ENCODE peak calls at places on chromosomes 11 and 22, in ten cellular contexts. O is lung, C is stomach, L is AG04450, W is fibroblast of lung, G is uterus, X is body of pancreas, H is transverse colon, N is thoracic aorta, S is dorsolateral prefrontal cortex. D is an unnamed sample.
A peak's percentile ranks its signal among the peaks of the same experiment; 100 is the strongest.

GRCh38 chr11:27717801-27718229 is 17.6 kb upstream of the BDNF start:
- DNase-seq in O (no peak), C (no peak), L (no peak), W (peak; percentile 49), G (no peak), X (no peak), H (no peak), N (no peak), S (no peak), D (peak; percentile 43)

GRCh38 chr11:68825603-68826002 is 16.1 kb downstream of the CPT1A start:
- DNase-seq in O (no peak), C (peak; percentile 74), L (no peak), W (no peak), G (no peak), X (peak; percentile 74), H (peak; percentile 90), N (no peak), S (no peak), D (no peak)

GRCh38 chr11:26905368-26905767 is 88.5 kb upstream of the FIBIN start:
- DNase-seq in O (no peak), C (no peak), L (no peak), W (peak; percentile 51), G (no peak), X (no peak), H (no peak), N (no peak), S (no peak), D (peak; percentile 44)

GRCh38 chr11:68347841-68348240 is 35.5 kb downstream of the LRP5 start:
- DNase-seq in O (no peak), C (no peak), L (no peak), W (no peak), G (no peak), X (no peak), H (no peak), N (no peak), S (no peak), D (no peak)

GRCh38 chr22:37248251-37248650 is 4.2 kb upstream of the RAC2 start:
- DNase-seq in O (no peak), C (no peak), L (no peak), W (no peak), G (no peak), X (no peak), H (no peak), N (no peak), S (no peak), D (no peak)

GRCh38 chr11:117044287-117045035 is 53.8 kb downstream of the SIK3 start:
- DNase-seq in O (no peak), C (no peak), L (no peak), W (no peak), G (no peak), X (no peak), H (no peak), N (no peak), S (no peak), D (no peak)

GRCh38 chr11:18669629-18670162 is 28.9 kb upstream of the TMEM86A start:
- DNase-seq in O (no peak), C (no peak), L (no peak), W (no peak), G (no peak), X (no peak), H (no peak), N (no peak), S (no peak), D (no peak)

GRCh38 chr22:50444663-50445062 is 30.2 kb downstream of the SBF1 start:
- DNase-seq in O (peak; percentile 85), C (peak; percentile 84), L (peak; percentile 33), W (peak; percentile 77), G (no peak), X (peak; percentile 59), H (peak; percentile 62), N (no peak), S (no peak), D (peak; percentile 78)

GRCh38 chr11:73931039-73931645 is 19.7 kb upstream of the DNAJB13 start:
- DNase-seq in O (no peak), C (peak; percentile 37), L (peak; percentile 54), W (peak; percentile 77), G (no peak), X (peak; percentile 36), H (no peak), N (no peak), S (no peak), D (peak; percentile 77)

GRCh38 chr11:57638005-57638760 is 11.5 kb downstream of the YPEL4 start:
- DNase-seq in O (peak; percentile 85), C (peak; percentile 36), L (peak; percentile 58), W (peak; percentile 85), G (peak; percentile 90), X (peak; percentile 71), H (peak; percentile 44), N (peak; percentile 35), S (peak; percentile 71), D (peak; percentile 84)

GRCh38 chr11:48063424-48063978 is 83.1 kb downstream of the PTPRJ start:
- DNase-seq in O (no peak), C (no peak), L (peak; percentile 97), W (peak; percentile 98), G (peak; percentile 43), X (peak; percentile 25), H (no peak), N (no peak), S (no peak), D (peak; percentile 99)

GRCh38 chr11:78451371-78452150 is 33.9 kb upstream of the GAB2 start:
- DNase-seq in O (no peak), C (no peak), L (no peak), W (no peak), G (no peak), X (no peak), H (peak; percentile 62), N (no peak), S (no peak), D (no peak)

GRCh38 chr11:6618117-6619020 is 853 bp downstream of the TPP1 start:
- DNase-seq in O (no peak), C (peak; percentile 49), L (peak; percentile 59), W (peak; percentile 83), G (peak; percentile 89), X (no peak), H (peak; percentile 49), N (no peak), S (no peak), D (peak; percentile 85)

GRCh38 chr11:19953909-19954308 is 206.4 kb downstream of the DBX1 start:
- DNase-seq in O (no peak), C (no peak), L (peak; percentile 62), W (peak; percentile 94), G (no peak), X (peak; percentile 66), H (no peak), N (no peak), S (no peak), D (peak; percentile 89)

GRCh38 chr11:72015511-72016061 is 16.9 kb downstream of the IL18BP start:
- DNase-seq in O (no peak), C (no peak), L (no peak), W (peak; percentile 29), G (no peak), X (no peak), H (no peak), N (no peak), S (no peak), D (no peak)

GRCh38 chr11:64655901-64656601 is 65.0 kb downstream of the SLC22A12 start:
- DNase-seq in O (no peak), C (no peak), L (no peak), W (no peak), G (no peak), X (no peak), H (no peak), N (no peak), S (no peak), D (peak; percentile 84)

GRCh38 chr11:64654958-64655541 is 64.0 kb downstream of the SLC22A12 start:
- DNase-seq in O (no peak), C (no peak), L (no peak), W (no peak), G (no peak), X (no peak), H (no peak), N (no peak), S (no peak), D (no peak)

GRCh38 chr11:64654439-64654838 is 63.4 kb downstream of the SLC22A12 start:
- DNase-seq in O (no peak), C (no peak), L (no peak), W (no peak), G (no peak), X (no peak), H (no peak), N (no peak), S (no peak), D (no peak)

GRCh38 chr11:64659417-64660144 is 63.4 kb downstream of the NRXN2 start:
- DNase-seq in O (no peak), C (no peak), L (peak; percentile 26), W (peak; percentile 90), G (no peak), X (no peak), H (no peak), N (no peak), S (no peak), D (peak; percentile 75)

DNA sequence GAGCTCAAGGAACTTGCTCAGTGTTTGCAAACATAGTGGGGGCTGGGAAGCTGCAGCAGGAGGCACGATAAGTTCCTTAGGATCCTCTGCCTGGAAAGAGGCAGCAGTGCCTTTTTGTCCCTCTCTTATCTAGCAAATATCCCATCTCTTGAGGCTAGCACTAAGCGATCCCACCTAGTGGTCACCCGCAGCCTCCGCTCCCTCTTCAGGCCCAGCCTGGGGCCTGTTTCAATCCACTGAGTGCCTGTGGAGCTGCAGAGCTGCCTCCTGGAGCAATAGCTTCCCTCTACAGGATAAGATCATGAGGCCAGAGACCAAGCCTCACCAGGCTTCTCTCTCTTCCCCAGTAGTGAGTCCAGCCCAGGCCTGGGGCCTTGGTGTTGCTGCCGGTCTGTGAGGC is 65.8 kb downstream of the SLC22A12 start:
- DNase-seq in O (no peak), C (no peak), L (no peak), W (no peak), G (no peak), X (no peak), H (no peak), N (no peak), S (no peak), D (no peak)
- TF ChIP-seq CTCF in O (no peak), C (no peak), L (no peak), W (no peak), G (no peak), X (no peak), H (no peak), N (no peak), S (no peak), D (no peak)

GRCh38 chr11:8610532-8611116 is 16.6 kb upstream of the STK33 start:
- DNase-seq in O (no peak), C (no peak), L (no peak), W (no peak), G (no peak), X (no peak), H (no peak), N (no peak), S (no peak), D (no peak)
- H3K4me3 ChIP-seq in O (no peak overlapping the region), C (no peak overlapping the region), L (no peak overlapping the region), W (no peak overlapping the region), G (no peak overlapping the region), X (no peak overlapping the region), H (no peak overlapping the region), N (no peak overlapping the region), S (no peak overlapping the region), D (no peak overlapping the region)

GRCh38 chr22:27557554-27558060 is 243.9 kb downstream of the MN1 start:
- DNase-seq in O (no peak), C (no peak), L (no peak), W (no peak), G (no peak), X (no peak), H (no peak), N (no peak), S (no peak), D (no peak)
- TF ChIP-seq CTCF in O (no peak), C (no peak), L (no peak), W (no peak), G (no peak), X (no peak), H (no peak), N (no peak), S (no peak), D (no peak)

GRCh38 chr22:25494774-25495173 is 69.7 kb upstream of the GRK3 start:
- DNase-seq in O (no peak), C (no peak), L (no peak), W (no peak), G (no peak), X (no peak), H (no peak), N (no peak), S (no peak), D (no peak)
- H3K4me3 ChIP-seq in O (no peak overlapping the region), C (no peak overlapping the region), L (no peak overlapping the region), W (no peak overlapping the region), G (no peak overlapping the region), X (no peak overlapping the region), H (no peak overlapping the region), N (no peak overlapping the region), S (no peak overlapping the region), D (no peak overlapping the region)